ENCODE peak calls at places on chromosomes 12 and 14, in ten cellular contexts. W is left ventricle myocardium inferior, Q is iPS-NIHi11, X is MCF 10A, G is NCI-H1092 treated with DMSO at 0.1 percent for 48 hours, L is adrenal gland, E is OCI-LY7, V is non-pigmented ciliary epithelial cell, N is HCT116, T is stomach. M is an unnamed sample.

GRCh38 chr12:50066402-50066801 is 9.0 kb downstream of the ASIC1 start:
- DNase-seq in W (no peak), Q (peak), X (no peak), G (no peak), L (no peak), E (no peak), V (peak), N (no peak), T (no peak), M (no peak)

GRCh38 chr12:98274430-98275130 is 240.8 kb upstream of the TMPO start:
- DNase-seq in W (no peak), Q (no peak), X (no peak), G (no peak), L (no peak), E (peak), V (no peak), N (no peak), T (no peak), M (no peak)

GRCh38 chr14:32028599-32028998 is 48.5 kb upstream of the ARHGAP5 start:
- DNase-seq in W (no peak), Q (no peak), X (peak), G (no peak), L (no peak), E (peak), V (no peak), N (no peak), T (no peak), M (no peak)

GRCh38 chr12:16347391-16348298 is at the start of gene MGST1:
- DNase-seq in W (peak), Q (peak), X (peak), G (peak), L (peak), E (peak), V (no peak), N (peak), T (peak), M (peak)

GRCh38 chr12:43692064-43692463 is 66.5 kb downstream of the PUS7L start:
- DNase-seq in W (no peak), Q (no peak), X (peak), G (no peak), L (no peak), E (no peak), V (peak), N (peak), T (no peak), M (no peak)

GRCh38 chr12:47852096-47852571 is 32.4 kb upstream of the HDAC7 start:
- DNase-seq in W (no peak), Q (no peak), X (no peak), G (no peak), L (no peak), E (no peak), V (no peak), N (no peak), T (no peak), M (no peak)

GRCh38 chr12:109951751-109952150 is 44.4 kb downstream of the GIT2 start:
- DNase-seq in W (peak), Q (peak), X (peak), G (peak), L (peak), E (no peak), V (peak), N (peak), T (no peak), M (no peak)

GRCh38 chr12:6535697-6535946 is 1.3 kb downstream of the GAPDH start:
- DNase-seq in W (no peak), Q (no peak), X (no peak), G (no peak), L (no peak), E (no peak), V (no peak), N (no peak), T (no peak), M (no peak)

GRCh38 chr12:63098851-63099250 is 52.1 kb downstream of the AVPR1A start:
- DNase-seq in W (no peak), Q (peak), X (no peak), G (peak), L (no peak), E (no peak), V (no peak), N (no peak), T (no peak), M (no peak)

GRCh38 chr12:32522322-32523221 is 123.2 kb downstream of the FGD4 start:
- DNase-seq in W (no peak), Q (no peak), X (no peak), G (no peak), L (no peak), E (peak), V (no peak), N (no peak), T (no peak), M (no peak)

GRCh38 chr12:14264777-14265176 is 100.7 kb upstream of the ATF7IP start:
- DNase-seq in W (no peak), Q (no peak), X (peak), G (no peak), L (no peak), E (no peak), V (no peak), N (no peak), T (no peak), M (no peak)

GRCh38 chr12:6956332-6956727 is 5.2 kb downstream of the PTPN6 start:
- DNase-seq in W (no peak), Q (no peak), X (no peak), G (no peak), L (no peak), E (no peak), V (no peak), N (no peak), T (no peak), M (no peak)

GRCh38 chr12:28800129-28800528 is 348.9 kb upstream of the FAR2 start:
- DNase-seq in W (no peak), Q (no peak), X (no peak), G (no peak), L (no peak), E (no peak), V (no peak), N (no peak), T (no peak), M (no peak)

GRCh38 chr12:103915306-103915705 is 14.9 kb upstream of the HSP90B1 start:
- DNase-seq in W (no peak), Q (no peak), X (no peak), G (no peak), L (no peak), E (no peak), V (no peak), N (no peak), T (no peak), M (no peak)

GRCh38 chr12:120961604-120962486 is 16.5 kb upstream of the HNF1A start:
- DNase-seq in W (peak), Q (peak), X (no peak), G (no peak), L (peak), E (no peak), V (no peak), N (no peak), T (peak), M (peak)

GRCh38 chr12:110563702-110564470 is 19.2 kb downstream of the PPTC7 start:
- DNase-seq in W (no peak), Q (no peak), X (no peak), G (no peak), L (peak), E (no peak), V (no peak), N (no peak), T (no peak), M (no peak)

GRCh38 chr14:65134651-65135579 is 32.6 kb upstream of the MAX start:
- DNase-seq in W (no peak), Q (no peak), X (no peak), G (no peak), L (no peak), E (no peak), V (no peak), N (no peak), T (no peak), M (peak)

GRCh38 chr12:132669166-132669879 is 17.8 kb downstream of the POLE start:
- DNase-seq in W (no peak), Q (no peak), X (no peak), G (no peak), L (no peak), E (no peak), V (no peak), N (no peak), T (no peak), M (no peak)

GRCh38 chr14:60346706-60347105 is 97.7 kb downstream of the PPM1A start:
- DNase-seq in W (no peak), Q (no peak), X (no peak), G (peak), L (no peak), E (peak), V (no peak), N (no peak), T (no peak), M (no peak)

GRCh38 chr14:51860836-51861583 is 598 bp downstream of the GNG2 start:
- DNase-seq in W (no peak), Q (no peak), X (no peak), G (peak), L (no peak), E (peak), V (no peak), N (no peak), T (no peak), M (no peak)

GRCh38 chr14:75125617-75126016 is 1.2 kb downstream of the NEK9 start:
- DNase-seq in W (no peak), Q (no peak), X (peak), G (no peak), L (no peak), E (no peak), V (peak), N (no peak), T (no peak), M (no peak)

GRCh38 chr12:124914392-124915248 is at the start of gene UBC:
- DNase-seq in W (peak), Q (peak), X (peak), G (no peak), L (peak), E (peak), V (no peak), N (peak), T (peak), M (peak)

GRCh38 chr14:74257988-74258704 is 18.9 kb downstream of the VSX2 start:
- DNase-seq in W (no peak), Q (no peak), X (no peak), G (no peak), L (no peak), E (no peak), V (no peak), N (no peak), T (no peak), M (no peak)

GRCh38 chr14:52918486-52918885 is 32.4 kb downstream of the FERMT2 start:
- DNase-seq in W (no peak), Q (no peak), X (peak), G (no peak), L (no peak), E (no peak), V (no peak), N (no peak), T (no peak), M (no peak)

GRCh38 chr12:16385779-16386646 is 38.6 kb downstream of the MGST1 start:
- DNase-seq in W (no peak), Q (peak), X (peak), G (peak), L (peak), E (peak), V (peak), N (no peak), T (peak), M (peak)

GRCh38 chr12:108063192-108063591 is 65.9 kb upstream of the WSCD2 start:
- DNase-seq in W (no peak), Q (peak), X (peak), G (peak), L (no peak), E (peak), V (no peak), N (peak), T (no peak), M (no peak)

GRCh38 chr12:88833641-88834116 is 253.4 kb upstream of the KITLG start:
- DNase-seq in W (no peak), Q (no peak), X (no peak), G (no peak), L (no peak), E (no peak), V (no peak), N (no peak), T (no peak), M (no peak)

GRCh38 chr12:6570264-6570887 is 2.3 kb upstream of the NOP2 start:
- DNase-seq in W (no peak), Q (peak), X (peak), G (peak), L (peak), E (peak), V (no peak), N (peak), T (peak), M (no peak)

GRCh38 chr12:52395761-52396434 is 10.2 kb downstream of the KRT82 start:
- DNase-seq in W (no peak), Q (peak), X (peak), G (no peak), L (no peak), E (peak), V (no peak), N (peak), T (no peak), M (peak)

GRCh38 chr14:102778616-102779351 is 1.5 kb downstream of the TRAF3 start:
- DNase-seq in W (no peak), Q (no peak), X (no peak), G (no peak), L (no peak), E (no peak), V (no peak), N (no peak), T (no peak), M (no peak)

GRCh38 chr12:49465132-49465531 is 73.7 kb upstream of the KCNH3 start:
- DNase-seq in W (no peak), Q (no peak), X (no peak), G (no peak), L (no peak), E (no peak), V (no peak), N (no peak), T (no peak), M (no peak)

GRCh38 chr14:23061995-23062394 is 4.7 kb upstream of the CDH24 start:
- DNase-seq in W (no peak), Q (no peak), X (peak), G (no peak), L (peak), E (no peak), V (peak), N (peak), T (peak), M (peak)

GRCh38 chr12:26246483-26247164 is 51.3 kb downstream of the SSPN start:
- DNase-seq in W (no peak), Q (no peak), X (peak), G (no peak), L (no peak), E (no peak), V (no peak), N (peak), T (peak), M (peak)

GRCh38 chr14:81388236-81388801 is 11.8 kb downstream of the STON2 start:
- DNase-seq in W (no peak), Q (no peak), X (no peak), G (no peak), L (no peak), E (no peak), V (no peak), N (no peak), T (no peak), M (no peak)

GRCh38 chr12:6326316-6326959 is 15.4 kb downstream of the TNFRSF1A start:
- DNase-seq in W (peak), Q (peak), X (no peak), G (no peak), L (peak), E (peak), V (no peak), N (no peak), T (peak), M (peak)

GRCh38 chr12:120687570-120688289 is 781 bp downstream of the MLEC start:
- DNase-seq in W (no peak), Q (no peak), X (no peak), G (no peak), L (peak), E (peak), V (no peak), N (no peak), T (no peak), M (no peak)

GRCh38 chr12:132218519-132218860 is 74.2 kb downstream of the NOC4L start:
- DNase-seq in W (no peak), Q (no peak), X (no peak), G (no peak), L (no peak), E (no peak), V (no peak), N (no peak), T (no peak), M (no peak)

GRCh38 chr12:6335451-6336078 is 6.3 kb downstream of the TNFRSF1A start:
- DNase-seq in W (peak), Q (peak), X (peak), G (no peak), L (peak), E (peak), V (peak), N (no peak), T (peak), M (peak)

GRCh38 chr14:39731912-39732311 is 299.7 kb upstream of the FBXO33 start:
- DNase-seq in W (no peak), Q (no peak), X (peak), G (no peak), L (no peak), E (peak), V (no peak), N (peak), T (no peak), M (no peak)

GRCh38 chr12:668092-668481 is 4.8 kb upstream of the NINJ2 start:
- DNase-seq in W (no peak), Q (no peak), X (no peak), G (no peak), L (no peak), E (no peak), V (no peak), N (no peak), T (no peak), M (no peak)